ENCODE peak calls at places on chromosome 11, in six cellular contexts. E, L, Q, J, V and O are unnamed samples. For H3K27me3, the result is how much of the 10 kb centered on the place peaks cover.

GRCh38 chr11:118921121-118921928 is 4.4 kb downstream of the BCL9L start:
- DNase-seq in E (peak), L (peak), Q (no peak), J (peak), V (no peak), O (peak)

GRCh38 chr11:11937957-11938356 is 70.5 kb downstream of the DKK3 start:
- DNase-seq in E (no peak), L (no peak), Q (no peak), J (no peak), V (no peak), O (peak)

GRCh38 chr11:11810764-11811726 is 30.7 kb upstream of the USP47 start:
- DNase-seq in E (no peak), L (peak), Q (no peak), J (no peak), V (no peak), O (no peak)

GRCh38 chr11:64331569-64332371 is 8.2 kb upstream of the CCDC88B start:
- DNase-seq in E (no peak), L (peak), Q (peak), J (peak), V (peak), O (peak)

GRCh38 chr11:65698205-65698604 is 13.8 kb upstream of the KAT5 start:
- DNase-seq in E (no peak), L (no peak), Q (no peak), J (peak), V (no peak), O (no peak)

GRCh38 chr11:102446606-102447005 is 6.0 kb downstream of the TMEM123 start:
- DNase-seq in E (no peak), L (no peak), Q (no peak), J (peak), V (peak), O (peak)

GRCh38 chr11:38330578-38330977 is 1732.5 kb upstream of the RAG2 start:
- DNase-seq in E (no peak), L (no peak), Q (no peak), J (no peak), V (no peak), O (no peak)

GRCh38 chr11:30458541-30458940 is 127.6 kb downstream of the MPPED2 start:
- DNase-seq in E (no peak), L (no peak), Q (no peak), J (no peak), V (no peak), O (no peak)

GRCh38 chr11:16789560-16790483 is 51.4 kb downstream of the C11orf58 start:
- DNase-seq in E (no peak), L (peak), Q (no peak), J (no peak), V (no peak), O (no peak)

GRCh38 chr11:19868281-19868821 is 155.7 kb downstream of the NAV2 start:
- DNase-seq in E (no peak), L (no peak), Q (no peak), J (peak), V (peak), O (peak)

DNA sequence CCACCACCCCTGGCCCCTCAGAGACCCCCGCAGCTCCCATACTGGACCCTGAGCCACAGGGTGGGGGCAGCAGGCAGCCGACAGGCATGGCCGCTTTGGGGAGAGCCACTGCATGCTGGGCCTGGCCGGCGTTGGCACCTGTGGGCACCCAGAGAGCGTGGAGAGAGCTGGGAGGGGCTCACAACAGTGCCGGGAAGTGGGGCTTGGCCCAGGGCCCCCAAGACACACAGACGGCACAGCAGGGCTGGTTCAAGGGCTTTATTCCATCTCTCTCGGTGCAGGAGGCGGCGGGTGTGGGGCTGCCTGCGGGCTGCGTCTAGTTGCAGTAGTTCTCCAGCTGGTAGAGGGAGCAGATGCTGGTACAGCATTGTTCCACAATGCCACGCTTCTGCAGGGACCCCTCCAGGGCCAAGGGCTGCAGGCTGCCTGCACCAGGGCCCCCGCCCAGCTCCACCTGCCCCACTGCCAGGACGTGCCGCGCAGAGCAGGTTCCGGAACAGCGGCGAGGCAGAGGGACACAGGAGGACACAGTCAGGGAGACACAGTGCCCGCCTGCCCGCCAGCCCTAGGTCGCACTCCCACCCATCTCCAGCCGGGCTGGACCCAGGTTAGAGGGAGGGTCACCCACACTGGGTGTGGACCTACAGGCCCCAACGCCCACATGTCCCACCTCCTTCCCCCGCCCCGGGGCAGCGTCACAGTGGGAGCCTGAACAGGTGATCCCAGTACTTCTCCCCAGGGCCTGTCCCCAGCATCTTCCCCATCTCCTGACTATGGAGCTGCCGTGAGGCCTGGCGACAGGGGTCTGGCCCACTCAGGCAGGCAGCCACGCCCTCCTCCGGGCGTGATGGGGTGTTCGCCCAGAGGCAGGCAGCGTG is 1.2 kb downstream of the INS start:
- DNase-seq in E (no peak), L (no peak), Q (no peak), J (no peak), V (no peak), O (no peak)
- H3K27me3 ChIP-seq in E (under half), L (under half), Q (under half), J (under half), V (under half), O (under half)

DNA sequence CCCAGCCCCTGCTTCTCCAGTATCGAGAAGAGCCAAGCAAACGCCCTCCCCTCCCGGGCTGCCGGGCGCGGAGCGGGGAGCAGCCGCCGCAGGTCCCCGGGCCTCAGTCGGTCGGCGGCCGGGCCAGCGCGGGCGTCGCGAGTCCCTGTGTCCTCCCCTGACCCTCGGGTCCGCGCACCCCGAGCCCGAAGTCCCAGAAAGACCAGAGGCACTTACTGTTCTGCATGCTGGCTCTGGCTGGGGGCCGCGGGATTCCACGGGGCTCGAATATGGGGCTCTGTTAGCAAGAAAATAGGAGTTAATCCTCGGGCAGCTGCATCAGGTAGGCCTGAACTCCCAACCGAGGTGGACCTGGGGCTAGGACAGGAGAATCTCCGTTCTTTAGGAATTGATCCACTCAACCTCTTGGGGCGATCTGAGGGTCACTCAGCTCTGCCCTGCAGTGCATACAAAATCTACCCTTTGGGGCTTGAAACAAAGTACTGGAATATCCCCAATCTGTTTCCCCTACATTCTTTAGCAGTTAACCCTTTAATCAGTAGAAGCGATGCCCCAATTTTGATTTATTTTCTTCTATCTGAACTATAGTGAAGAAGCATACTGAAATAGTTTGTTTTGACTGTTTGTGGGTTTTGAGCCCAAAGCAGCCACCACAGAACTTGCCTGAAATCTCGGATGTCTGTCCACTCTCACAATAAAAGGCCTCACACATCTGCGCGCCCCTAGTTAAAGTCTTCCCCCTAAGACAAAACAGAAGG is 4.8 kb downstream of the PAX6 start:
- DNase-seq in E (no peak), L (peak), Q (no peak), J (no peak), V (no peak), O (no peak)
- H3K27me3 ChIP-seq in E (half or more), L (under half), Q (half or more), J (half or more), V (half or more), O (half or more)

GRCh38 chr11:124869331-124869730 is 4.1 kb downstream of the ROBO3 start:
- DNase-seq in E (no peak), L (no peak), Q (no peak), J (no peak), V (no peak), O (no peak)
- H3K27me3 ChIP-seq in E (half or more), L (under half), Q (half or more), J (half or more), V (half or more), O (half or more)

DNA sequence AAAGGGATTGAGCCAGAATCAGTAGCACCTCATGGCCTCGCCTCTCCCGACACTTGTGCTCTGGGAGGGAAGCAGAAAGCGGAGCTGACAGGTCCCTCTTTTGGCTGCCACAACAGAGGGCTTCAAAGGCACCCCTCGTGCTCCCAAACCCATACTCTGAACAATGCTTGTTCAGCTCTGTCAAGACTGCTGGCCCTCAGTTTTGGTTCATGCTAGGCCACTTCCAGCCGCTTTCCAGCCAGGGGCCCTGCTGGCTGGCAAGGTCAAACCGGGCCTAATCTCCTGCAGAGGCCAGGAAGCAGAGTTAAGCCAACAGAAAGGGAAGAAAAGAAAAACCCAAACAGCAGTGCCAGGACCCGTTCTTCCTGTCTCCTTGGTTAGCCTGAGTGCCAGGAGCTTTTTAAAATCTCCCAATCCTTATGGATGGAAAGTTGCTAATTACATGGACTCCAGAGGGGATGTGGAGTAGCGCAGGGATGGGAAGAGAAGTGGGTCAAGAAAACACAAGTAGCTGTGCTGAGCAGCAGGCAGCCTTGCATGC is 150.6 kb downstream of the GRIK4 start:
- DNase-seq in E (no peak), L (no peak), Q (no peak), J (no peak), V (no peak), O (no peak)
- H3K27me3 ChIP-seq in E (under half), L (under half), Q (under half), J (under half), V (under half), O (under half)

GRCh38 chr11:116267146-116267545 is 505.6 kb downstream of the BUD13 start:
- DNase-seq in E (no peak), L (no peak), Q (no peak), J (no peak), V (no peak), O (no peak)
- H3K27me3 ChIP-seq in E (under half), L (under half), Q (under half), J (under half), V (under half), O (under half)

DNA sequence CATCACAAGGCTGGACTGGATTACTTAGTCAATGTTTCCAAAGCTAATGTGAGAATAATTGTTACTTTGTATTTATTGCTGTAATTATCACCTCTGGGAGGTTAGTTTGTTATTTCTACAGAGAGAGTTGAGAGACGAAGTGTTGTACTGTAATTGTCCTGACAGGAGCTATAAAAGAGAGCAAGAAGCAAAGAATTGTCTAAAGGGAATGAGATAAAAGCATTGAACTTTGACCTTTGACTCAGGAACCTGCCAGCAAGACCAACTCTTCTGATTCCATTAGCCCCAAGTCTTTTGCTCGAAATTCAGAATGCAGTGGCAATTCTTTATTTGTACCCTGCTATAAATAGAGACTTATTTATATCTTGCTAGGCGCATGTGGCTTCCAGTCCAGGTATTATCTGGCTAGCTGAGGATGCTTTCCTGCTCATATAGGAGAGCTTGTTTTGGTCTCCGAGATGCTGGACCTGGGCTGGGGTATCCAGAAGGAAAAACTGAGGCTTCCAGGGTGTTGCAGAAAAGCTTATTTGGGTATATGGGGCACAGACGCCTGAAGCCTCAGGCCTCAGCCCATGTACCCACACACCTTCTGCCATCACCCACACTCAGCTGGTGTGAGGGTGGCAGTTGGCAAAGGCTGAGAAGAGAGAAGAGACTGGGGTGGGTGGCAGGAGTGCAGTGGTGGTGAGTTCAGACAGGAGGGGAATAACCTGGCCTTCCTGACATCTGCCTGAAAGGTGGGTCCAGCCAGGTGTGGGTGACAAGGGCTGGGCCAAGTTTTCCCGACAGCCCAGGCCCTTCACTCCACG is 40.7 kb downstream of the SYT13 start:
- DNase-seq in E (no peak), L (no peak), Q (no peak), J (no peak), V (no peak), O (no peak)
- H3K27me3 ChIP-seq in E (under half), L (under half), Q (under half), J (under half), V (under half), O (under half)

GRCh38 chr11:129383060-129383459 is 7.4 kb downstream of the BARX2 start:
- DNase-seq in E (no peak), L (no peak), Q (no peak), J (no peak), V (no peak), O (no peak)
- H3K27me3 ChIP-seq in E (under half), L (under half), Q (under half), J (under half), V (under half), O (under half)